ENCODE peak calls at places on chromosomes 6 and 20, in seven cellular contexts. X is activated naive CD4-positive, alpha-beta T cell treated with Interleukin-2 at 50 U/mL for 16 hours; F is MM.1S; Q is activated CD8-positive, alpha-beta memory T cell treated with anti-CD3 and anti-CD28 coated beads for 48 hours; K is HT-29; S is Kasumi-1; M is lower leg skin. P is an unnamed sample.

GRCh38 chr6:117536317-117536716 is 53.8 kb downstream of the DCBLD1 start:
- DNase-seq in K (no peak), X (no peak), M (no peak), Q (no peak), S (no peak), F (no peak), P (no peak)

GRCh38 chr20:37394543-37395410 is 48.8 kb downstream of the SRC start:
- DNase-seq in M (no peak), X (no peak), S (no peak), Q (no peak), K (no peak), F (no peak), P (no peak)

GRCh38 chr20:41245086-41245707 is 72.3 kb downstream of the ZHX3 start:
- DNase-seq in X (no peak), M (no peak), F (no peak), Q (no peak), K (no peak), S (peak), P (peak)

GRCh38 chr20:63177134-63177784 is 38.7 kb downstream of the YTHDF1 start:
- DNase-seq in F (no peak), K (no peak), Q (no peak), M (no peak), X (peak), S (no peak), P (no peak)

GRCh38 chr20:676315-676937 is 824 bp upstream of the SCRT2 start:
- DNase-seq in Q (no peak), K (no peak), F (no peak), S (peak), M (no peak), X (no peak), P (no peak)

GRCh38 chr20:36785308-36785707 is 11.7 kb upstream of the DSN1 start:
- DNase-seq in M (no peak), S (no peak), Q (no peak), K (no peak), X (no peak), F (no peak), P (no peak)

GRCh38 chr20:14009206-14009605 is 13.9 kb downstream of the MACROD2 start:
- DNase-seq in Q (no peak), S (no peak), K (no peak), F (no peak), X (no peak), M (no peak), P (no peak)

GRCh38 chr6:164897523-164898094 is 411.8 kb downstream of the C6orf118 start:
- DNase-seq in X (no peak), K (peak), M (no peak), S (no peak), Q (no peak), F (no peak), P (no peak)

GRCh38 chr6:16760536-16761468 is at the start of gene ATXN1:
- DNase-seq in S (peak), M (peak), Q (no peak), F (peak), X (peak), K (peak), P (peak)